ENCODE peak calls at places on chromosomes 6 and 20, in four cellular contexts. One of them, this sample, is unnamed.

GRCh38 chr6:105428342-105428957 is 25.6 kb upstream of the PREP start:
- DNase-seq in fibroblast of lung: peak
- DNase-seq in trophoblast cell: peak
- DNase-seq in endothelial cell of umbilical vein: peak
- DNase-seq in this sample: no peak

GRCh38 chr6:107823047-107823557 is 1.0 kb downstream of the SCML4 start:
- DNase-seq in trophoblast cell: no peak
- DNase-seq in fibroblast of lung: no peak
- DNase-seq in endothelial cell of umbilical vein: no peak
- DNase-seq in this sample: no peak

GRCh38 chr20:38002422-38002821 is 30.8 kb downstream of the TTI1 start:
- DNase-seq in endothelial cell of umbilical vein: no peak
- DNase-seq in fibroblast of lung: no peak
- DNase-seq in trophoblast cell: peak
- DNase-seq in this sample: no peak

GRCh38 chr6:105835373-105835772 is 250.8 kb upstream of the PRDM1 start:
- DNase-seq in trophoblast cell: peak
- DNase-seq in endothelial cell of umbilical vein: peak
- DNase-seq in fibroblast of lung: peak
- DNase-seq in this sample: peak

GRCh38 chr6:3752538-3753227 is 1.2 kb upstream of the PXDC1 start:
- DNase-seq in trophoblast cell: peak
- DNase-seq in fibroblast of lung: no peak
- DNase-seq in endothelial cell of umbilical vein: peak
- DNase-seq in this sample: no peak

GRCh38 chr6:7108196-7108963 is 619 bp downstream of the RREB1 start:
- DNase-seq in fibroblast of lung: peak
- DNase-seq in endothelial cell of umbilical vein: peak
- DNase-seq in trophoblast cell: peak
- DNase-seq in this sample: peak

GRCh38 chr6:149130093-149130872 is 187.2 kb upstream of the TAB2 start:
- DNase-seq in fibroblast of lung: no peak
- DNase-seq in trophoblast cell: peak
- DNase-seq in endothelial cell of umbilical vein: no peak
- DNase-seq in this sample: no peak

GRCh38 chr6:11778648-11779307 is at the start of gene ADTRP:
- DNase-seq in endothelial cell of umbilical vein: no peak
- DNase-seq in trophoblast cell: no peak
- DNase-seq in fibroblast of lung: no peak
- DNase-seq in this sample: no peak

DNA sequence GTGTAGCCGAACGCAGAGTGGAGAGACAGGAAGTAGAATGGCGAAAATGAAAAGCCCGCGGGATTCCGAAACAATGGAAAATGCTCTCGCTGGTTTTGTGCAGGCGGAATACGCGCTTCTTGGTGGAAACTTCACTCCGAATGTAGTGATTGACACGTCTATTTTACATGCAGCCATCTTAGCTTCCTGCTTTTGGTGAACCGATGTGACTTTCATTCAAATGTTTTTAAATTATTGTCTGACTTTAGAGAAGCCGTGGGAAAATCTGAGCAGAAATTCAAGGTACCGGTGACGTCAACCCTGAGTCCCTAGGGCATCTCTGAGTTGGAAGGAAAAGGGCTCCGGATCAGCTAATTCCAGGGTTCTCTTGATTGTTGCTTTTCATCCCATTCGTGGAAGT is 11.4 kb downstream of the GPX5 start:
- DNase-seq in trophoblast cell: peak
- DNase-seq in fibroblast of lung: peak
- DNase-seq in endothelial cell of umbilical vein: peak
- DNase-seq in this sample: peak
- H3K9ac ChIP-seq in trophoblast cell: no peak
- H3K9ac ChIP-seq in fibroblast of lung: no peak
- H3K9ac ChIP-seq in endothelial cell of umbilical vein: no peak
- H3K9ac ChIP-seq in this sample: peak

GRCh38 chr6:28789553-28790083 is 134.2 kb downstream of the TRIM27 start:
- DNase-seq in fibroblast of lung: peak
- DNase-seq in endothelial cell of umbilical vein: peak
- DNase-seq in trophoblast cell: peak
- DNase-seq in this sample: peak
- H3K9ac ChIP-seq in fibroblast of lung: no peak
- H3K9ac ChIP-seq in endothelial cell of umbilical vein: no peak
- H3K9ac ChIP-seq in trophoblast cell: no peak
- H3K9ac ChIP-seq in this sample: no peak

GRCh38 chr20:33653900-33654596 is 8.1 kb upstream of the C20orf144 start:
- DNase-seq in fibroblast of lung: no peak
- DNase-seq in trophoblast cell: peak
- DNase-seq in endothelial cell of umbilical vein: no peak
- DNase-seq in this sample: peak
- H3K9ac ChIP-seq in fibroblast of lung: no peak
- H3K9ac ChIP-seq in trophoblast cell: no peak
- H3K9ac ChIP-seq in endothelial cell of umbilical vein: no peak
- H3K9ac ChIP-seq in this sample: no peak

GRCh38 chr6:117487831-117488230 is 5.4 kb downstream of the DCBLD1 start:
- DNase-seq in trophoblast cell: no peak
- DNase-seq in fibroblast of lung: no peak
- DNase-seq in endothelial cell of umbilical vein: no peak
- DNase-seq in this sample: no peak

GRCh38 chr6:117483645-117484016 is 1.2 kb downstream of the DCBLD1 start:
- DNase-seq in fibroblast of lung: no peak
- DNase-seq in endothelial cell of umbilical vein: no peak
- DNase-seq in trophoblast cell: peak
- DNase-seq in this sample: no peak

GRCh38 chr6:117483004-117483644 is 650 bp downstream of the DCBLD1 start:
- DNase-seq in trophoblast cell: peak
- DNase-seq in endothelial cell of umbilical vein: peak
- DNase-seq in fibroblast of lung: no peak
- DNase-seq in this sample: peak

GRCh38 chr6:117484052-117484646 is 1.7 kb downstream of the DCBLD1 start:
- DNase-seq in endothelial cell of umbilical vein: peak
- DNase-seq in fibroblast of lung: no peak
- DNase-seq in trophoblast cell: no peak
- DNase-seq in this sample: no peak

DNA sequence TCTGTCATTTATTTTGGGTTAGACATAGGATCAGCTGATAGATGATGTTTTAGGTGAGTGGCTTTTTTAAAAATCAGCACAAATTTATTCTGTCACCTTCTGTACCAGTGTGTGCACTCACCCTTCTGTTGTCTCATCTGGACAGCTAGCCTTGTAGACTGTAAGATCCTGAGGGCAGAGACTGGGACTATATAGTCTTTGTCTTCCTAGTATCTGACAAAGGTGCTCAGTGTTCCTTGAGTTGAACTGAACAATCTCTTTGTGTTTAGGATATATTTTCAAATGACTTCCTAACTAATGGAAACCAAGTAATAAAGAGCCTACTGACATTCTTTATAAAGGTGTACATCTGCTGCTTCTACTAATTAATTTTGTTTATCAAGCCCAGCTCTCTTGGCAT is 3.0 kb downstream of the DCBLD1 start:
- DNase-seq in endothelial cell of umbilical vein: peak
- DNase-seq in trophoblast cell: no peak
- DNase-seq in fibroblast of lung: no peak
- DNase-seq in this sample: no peak
- H3K9ac ChIP-seq in endothelial cell of umbilical vein: no peak
- H3K9ac ChIP-seq in trophoblast cell: no peak
- H3K9ac ChIP-seq in fibroblast of lung: no peak
- H3K9ac ChIP-seq in this sample: no peak

This sample was measured in H9.